ENCODE peak calls at places on chromosomes 3 and 15, in ten cellular contexts. H, W, D, K, R, C, T, F, A and X are unnamed samples.

GRCh38 chr3:15520185-15520584 is 1.3 kb downstream of the COLQ start:
- DNase-seq in H (no peak), W (no peak), D (no peak), K (no peak), R (no peak), C (no peak), T (no peak), F (no peak), A (no peak), X (no peak)

GRCh38 chr15:58864602-58865419 is 68.7 kb downstream of the SLTM start:
- DNase-seq in H (peak), W (peak), D (no peak), K (no peak), R (peak), C (no peak), T (no peak), F (no peak), A (no peak), X (no peak)

GRCh38 chr3:5811051-5811450 is 623.5 kb downstream of the EDEM1 start:
- DNase-seq in H (no peak), W (no peak), D (no peak), K (no peak), R (no peak), C (no peak), T (no peak), F (no peak), A (no peak), X (no peak)

GRCh38 chr15:68349173-68349572 is 71.6 kb downstream of the FEM1B start:
- DNase-seq in H (peak), W (no peak), D (peak), K (no peak), R (peak), C (no peak), T (no peak), F (no peak), A (no peak), X (peak)

GRCh38 chr3:9346141-9346540 is 16.7 kb upstream of the THUMPD3 start:
- DNase-seq in H (no peak), W (no peak), D (no peak), K (no peak), R (no peak), C (no peak), T (no peak), F (no peak), A (no peak), X (no peak)

GRCh38 chr3:194266658-194267005 is 84.5 kb downstream of the CPN2 start:
- DNase-seq in H (no peak), W (no peak), D (no peak), K (no peak), R (no peak), C (no peak), T (no peak), F (no peak), A (no peak), X (no peak)

GRCh38 chr15:100943074-100943473 is 23.9 kb downstream of the LRRK1 start:
- DNase-seq in H (peak), W (no peak), D (no peak), K (no peak), R (no peak), C (no peak), T (no peak), F (no peak), A (no peak), X (no peak)

GRCh38 chr15:73928971-73929627 is 2.8 kb downstream of the LOXL1 start:
- DNase-seq in H (no peak), W (no peak), D (peak), K (no peak), R (peak), C (no peak), T (no peak), F (peak), A (no peak), X (no peak)

GRCh38 chr3:102536479-102536878 is 101.7 kb downstream of the ZPLD1 start:
- DNase-seq in H (peak), W (no peak), D (peak), K (peak), R (peak), C (no peak), T (peak), F (peak), A (no peak), X (peak)

GRCh38 chr3:177290633-177291032 is 93.4 kb upstream of the TBL1XR1 start:
- DNase-seq in H (no peak), W (no peak), D (no peak), K (no peak), R (no peak), C (no peak), T (no peak), F (no peak), A (no peak), X (no peak)